ENCODE peak calls at places on chromosomes 6 and 20, in nine cellular contexts. F is OCI-LY7, S is GM23248, A is neural progenitor cell, P is PC-3, N is GM23338, Y is HCT116, R is MM.1S, O is SK-N-SH. L is an unnamed sample.

GRCh38 chr6:47414517-47415167 is 62.9 kb upstream of the CD2AP start:
- DNase-seq in Y (no peak), A (no peak), O (no peak), S (peak), F (peak), R (peak), P (peak), N (peak), L (peak)

GRCh38 chr6:145813285-145814034 is 1.1 kb downstream of the FBXO30 start:
- DNase-seq in R (no peak), Y (no peak), N (peak), S (peak), P (peak), A (no peak), O (peak), F (peak), L (peak)

GRCh38 chr6:156652231-156652750 is 124.9 kb upstream of the ARID1B start:
- DNase-seq in N (no peak), A (no peak), S (no peak), Y (no peak), R (no peak), O (no peak), F (no peak), P (no peak), L (no peak)

GRCh38 chr6:115514656-115515055 is 546.0 kb downstream of the FRK start:
- DNase-seq in R (no peak), N (no peak), A (no peak), Y (no peak), P (no peak), F (no peak), S (peak), O (no peak), L (peak)

GRCh38 chr6:167697316-167697715 is 129.4 kb upstream of the AFDN start:
- DNase-seq in S (peak), Y (no peak), P (no peak), N (no peak), O (peak), A (no peak), R (no peak), F (no peak), L (no peak)

GRCh38 chr6:165573671-165574070 is 89.4 kb downstream of the PDE10A start:
- DNase-seq in F (no peak), P (peak), Y (peak), N (no peak), S (no peak), A (peak), O (peak), R (no peak), L (peak)

GRCh38 chr20:38302721-38303120 is 1.2 kb upstream of the BPI start:
- DNase-seq in N (peak), A (peak), F (no peak), R (no peak), Y (no peak), S (no peak), O (peak), P (no peak), L (no peak)

GRCh38 chr20:1895674-1896496 is 678 bp downstream of the SIRPA start:
- DNase-seq in P (no peak), A (peak), S (peak), O (no peak), N (peak), Y (no peak), R (no peak), F (no peak), L (peak)

GRCh38 chr6:37126961-37127360 is 43.0 kb upstream of the PIM1 start:
- DNase-seq in S (no peak), N (peak), A (no peak), F (no peak), Y (no peak), P (no peak), O (no peak), R (no peak), L (no peak)

GRCh38 chr6:56109149-56109548 is 138.2 kb downstream of the COL21A1 start:
- DNase-seq in Y (no peak), A (no peak), S (no peak), O (no peak), F (no peak), N (no peak), P (no peak), R (no peak), L (no peak)

GRCh38 chr20:10795286-10796026 is 121.7 kb upstream of the JAG1 start:
- DNase-seq in R (no peak), O (no peak), Y (no peak), P (no peak), F (no peak), S (no peak), N (no peak), A (no peak), L (no peak)

GRCh38 chr6:143579703-143580102 is 68.2 kb upstream of the FUCA2 start:
- DNase-seq in P (peak), A (no peak), S (peak), O (no peak), N (no peak), R (no peak), F (no peak), Y (no peak), L (no peak)

GRCh38 chr6:20853828-20854227 is 319.6 kb downstream of the CDKAL1 start:
- DNase-seq in O (peak), R (no peak), P (no peak), F (no peak), Y (no peak), S (no peak), N (no peak), A (no peak), L (no peak)

GRCh38 chr6:113320653-113321052 is 536.5 kb upstream of the MARCKS start:
- DNase-seq in A (no peak), P (no peak), R (no peak), O (no peak), N (peak), F (no peak), S (no peak), Y (no peak), L (no peak)

GRCh38 chr6:111211411-111212030 is 124.2 kb downstream of the SLC16A10 start:
- DNase-seq in P (peak), R (no peak), A (no peak), Y (no peak), F (no peak), N (no peak), O (no peak), S (no peak), L (no peak)

GRCh38 chr6:168183613-168183970 is 104.6 kb upstream of the FRMD1 start:
- DNase-seq in N (no peak), A (no peak), S (no peak), O (no peak), R (peak), F (no peak), P (no peak), Y (no peak), L (no peak)

GRCh38 chr6:106133040-106133439 is 46.9 kb downstream of the PRDM1 start:
- DNase-seq in P (no peak), F (no peak), Y (no peak), O (no peak), N (no peak), R (no peak), S (no peak), A (no peak), L (no peak)

GRCh38 chr6:39363280-39363679 is 40.8 kb upstream of the KCNK16 start:
- DNase-seq in F (no peak), P (no peak), N (no peak), Y (no peak), S (no peak), O (no peak), A (no peak), R (no peak), L (no peak)

GRCh38 chr6:126886106-126886505 is 232.4 kb upstream of the RSPO3 start:
- DNase-seq in S (peak), P (no peak), R (peak), F (no peak), O (no peak), N (no peak), Y (no peak), A (no peak), L (no peak)

GRCh38 chr6:30548375-30548774 is 7.9 kb downstream of the GNL1 start:
- DNase-seq in F (no peak), P (peak), R (no peak), S (peak), N (no peak), O (no peak), Y (no peak), A (no peak), L (no peak)

GRCh38 chr20:62366370-62367135 is 559 bp downstream of the LAMA5 start:
- DNase-seq in F (peak), R (peak), O (peak), S (no peak), N (peak), Y (no peak), A (peak), P (peak), L (peak)

GRCh38 chr6:110786271-110786670 is 29.0 kb downstream of the CDK19 start:
- DNase-seq in N (no peak), F (no peak), S (no peak), Y (no peak), A (no peak), R (no peak), P (no peak), O (no peak), L (no peak)

GRCh38 chr20:3068986-3069900 is 2.2 kb upstream of the OXT start:
- DNase-seq in O (no peak), S (peak), F (peak), Y (no peak), P (peak), A (peak), R (peak), N (peak), L (no peak)

GRCh38 chr6:158784505-158784904 is 34.7 kb downstream of the EZR start:
- DNase-seq in O (no peak), F (no peak), R (no peak), A (no peak), Y (no peak), N (no peak), S (peak), P (peak), L (no peak)

GRCh38 chr6:11179088-11179977 is 53.1 kb downstream of the NEDD9 start:
- DNase-seq in O (no peak), F (no peak), Y (no peak), S (no peak), P (no peak), N (peak), A (peak), R (no peak), L (no peak)

GRCh38 chr6:159972506-159973268 is 3.8 kb downstream of the IGF2R start:
- DNase-seq in A (no peak), R (no peak), P (no peak), N (no peak), S (no peak), Y (no peak), F (no peak), O (no peak), L (no peak)

GRCh38 chr6:167113935-167114910 is 8.7 kb upstream of the CCR6 start:
- DNase-seq in S (no peak), P (no peak), O (peak), Y (no peak), R (no peak), N (no peak), F (peak), A (no peak), L (no peak)

GRCh38 chr6:163694988-163695942 is 280.7 kb downstream of the QKI start:
- DNase-seq in O (no peak), P (no peak), Y (no peak), N (no peak), R (no peak), S (no peak), F (no peak), A (no peak), L (peak)

GRCh38 chr6:5871296-5871695 is 135.4 kb downstream of the NRN1 start:
- DNase-seq in F (no peak), P (no peak), O (no peak), A (no peak), R (peak), Y (no peak), S (no peak), N (no peak), L (no peak)

GRCh38 chr6:170227996-170228550 is 62.8 kb downstream of the DLL1 start:
- DNase-seq in R (no peak), S (no peak), N (no peak), A (no peak), P (no peak), Y (no peak), F (no peak), O (no peak), L (no peak)

GRCh38 chr20:19074828-19075516 is 137.5 kb upstream of the SLC24A3 start:
- DNase-seq in S (no peak), R (peak), P (peak), F (no peak), N (no peak), Y (no peak), A (no peak), O (no peak), L (no peak)

GRCh38 chr6:80319286-80319685 is 212.8 kb downstream of the BCKDHB start:
- DNase-seq in O (no peak), S (peak), R (no peak), A (no peak), F (no peak), P (peak), N (no peak), Y (no peak), L (no peak)

GRCh38 chr20:34468956-34469355 is 47.3 kb upstream of the DYNLRB1 start:
- DNase-seq in F (no peak), S (no peak), R (no peak), P (no peak), O (no peak), A (no peak), Y (no peak), N (no peak), L (no peak)

GRCh38 chr6:34546551-34547321 is 9.4 kb downstream of the SPDEF start:
- DNase-seq in O (no peak), F (no peak), A (no peak), P (peak), N (no peak), R (no peak), Y (no peak), S (peak), L (peak)

DNA sequence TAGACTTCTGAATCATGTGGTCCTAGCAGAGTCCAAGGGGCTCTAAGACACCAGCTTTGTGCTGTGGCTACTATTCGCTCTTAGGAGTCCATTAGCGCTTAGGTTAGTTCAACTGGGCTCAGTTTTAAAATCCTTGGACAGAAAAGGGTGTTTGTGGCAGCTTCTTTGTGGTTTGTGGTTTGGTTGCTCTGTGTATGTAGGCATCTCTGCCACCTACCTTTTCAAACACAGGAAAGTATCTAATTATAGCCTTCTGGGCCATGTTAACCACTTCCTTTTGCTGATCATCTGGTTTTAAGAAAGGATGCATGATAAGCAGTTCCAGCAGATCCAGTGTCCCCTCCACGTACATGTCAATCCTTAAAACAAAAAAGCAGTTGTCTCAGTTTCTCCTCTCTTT is 10.8 kb downstream of the GSTA4 start:
- DNase-seq in N (no peak), F (peak), Y (no peak), A (no peak), S (peak), O (no peak), P (peak), R (peak), L (no peak)
- TF ChIP-seq EZH2phosphoT487 in N (no peak), F (no peak), Y (no peak), A (no peak), S (no peak), O (no peak), P (no peak), R (no peak), L (no peak)

DNA sequence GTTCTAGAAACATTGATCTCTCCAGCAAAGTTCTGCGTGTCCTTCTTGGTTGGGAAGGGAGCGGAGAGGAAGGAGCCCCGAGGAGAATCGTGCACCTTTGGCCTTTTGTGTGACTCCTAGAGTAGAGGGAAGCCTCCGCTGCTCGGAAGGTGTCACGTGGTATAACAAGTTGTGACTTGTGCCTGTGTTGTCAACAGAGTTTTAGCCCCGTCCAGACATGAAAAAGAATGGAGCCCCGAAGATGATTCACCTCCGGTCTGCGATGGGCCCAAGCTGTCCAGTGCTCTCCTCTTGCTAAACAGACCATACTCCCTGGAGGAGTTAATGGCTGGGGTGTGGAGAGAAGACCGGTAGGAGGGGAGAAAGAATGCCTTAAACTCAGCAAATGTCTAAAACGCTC is 7.0 kb downstream of the EYA2 start:
- DNase-seq in A (no peak), F (no peak), N (no peak), P (no peak), R (no peak), S (no peak), Y (no peak), O (no peak), L (no peak)
- TF ChIP-seq EZH2phosphoT487 in A (no peak), F (no peak), N (no peak), P (no peak), R (no peak), S (no peak), Y (no peak), O (no peak), L (no peak)

DNA sequence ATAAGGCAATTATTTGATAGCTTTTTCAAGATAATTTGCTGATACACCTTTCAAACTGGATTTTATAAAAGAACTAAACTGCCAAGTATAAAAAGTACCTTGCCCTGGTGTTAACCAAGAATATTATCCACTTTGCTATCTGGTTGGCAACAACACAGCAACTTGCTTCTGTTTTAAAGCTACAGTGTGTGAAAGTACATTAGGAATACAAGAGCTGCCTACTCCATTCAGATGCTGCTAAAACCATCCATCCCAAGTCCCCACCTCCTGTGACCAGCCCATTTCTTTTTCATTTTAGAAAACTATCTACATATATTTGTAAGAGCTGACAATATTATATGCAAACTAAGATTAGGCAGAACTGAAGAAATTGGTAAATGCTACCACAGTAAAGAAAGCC is 12.8 kb downstream of the CLDN20 start:
- DNase-seq in O (no peak), N (no peak), R (no peak), F (no peak), P (no peak), Y (no peak), A (no peak), S (no peak), L (no peak)
- TF ChIP-seq EZH2phosphoT487 in O (no peak), N (no peak), R (no peak), F (no peak), P (no peak), Y (no peak), A (no peak), S (no peak), L (no peak)

DNA sequence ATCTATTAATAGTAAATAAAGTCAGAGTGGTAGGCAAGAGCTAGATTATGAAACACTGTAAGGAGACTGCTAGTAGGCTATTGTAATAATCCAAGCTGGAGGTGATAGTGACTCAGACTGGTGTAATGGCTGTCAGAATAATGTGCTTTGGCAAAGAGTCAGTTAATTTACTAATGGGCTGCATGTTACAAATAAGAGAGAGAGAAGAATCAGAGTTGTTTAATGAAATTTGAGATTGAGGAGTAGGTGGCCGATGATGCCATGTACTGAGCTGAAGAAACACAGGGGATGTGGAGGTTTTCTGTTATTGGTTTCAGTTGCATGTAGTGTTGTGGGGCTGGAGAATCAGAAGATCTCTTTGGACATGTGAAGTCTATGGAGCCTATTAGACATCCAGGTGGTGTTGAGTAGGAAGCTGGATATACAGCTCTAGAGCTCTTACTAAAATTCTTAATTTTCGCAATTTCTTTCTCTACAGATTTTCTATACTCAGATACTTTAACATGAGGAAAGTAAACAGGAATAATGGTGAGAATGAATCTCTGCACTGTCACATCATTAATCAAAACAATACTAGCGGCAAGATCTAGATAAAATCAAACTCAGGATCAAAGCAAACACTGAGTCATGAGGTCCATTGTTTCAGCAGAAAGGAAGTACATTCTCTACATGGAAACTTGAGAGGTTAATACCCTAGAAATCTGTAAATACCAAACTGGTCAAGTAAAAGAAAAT is 167.7 kb downstream of the SIM1 start:
- DNase-seq in S (peak), A (no peak), Y (peak), F (no peak), N (no peak), P (peak), O (no peak), R (no peak), L (no peak)
- TF ChIP-seq EZH2phosphoT487 in S (no peak), A (no peak), Y (no peak), F (no peak), N (no peak), P (no peak), O (no peak), R (no peak), L (no peak)

GRCh38 chr6:1619106-1619665 is 9.5 kb downstream of the FOXC1 start:
- DNase-seq in F (no peak), P (no peak), O (no peak), N (no peak), A (no peak), R (no peak), S (no peak), Y (no peak), L (no peak)

GRCh38 chr6:1619666-1620503 is 10.2 kb downstream of the FOXC1 start:
- DNase-seq in A (peak), S (peak), N (peak), P (no peak), F (no peak), Y (no peak), O (no peak), R (no peak), L (no peak)

GRCh38 chr6:1621328-1621701 is 11.6 kb downstream of the FOXC1 start:
- DNase-seq in Y (no peak), N (peak), R (no peak), A (peak), S (no peak), O (no peak), P (no peak), F (no peak), L (no peak)

GRCh38 chr6:1622220-1622841 is 12.6 kb downstream of the FOXC1 start:
- DNase-seq in Y (no peak), N (no peak), A (no peak), O (peak), S (no peak), R (no peak), F (no peak), P (no peak), L (no peak)

GRCh38 chr6:1620504-1621327 is 11.0 kb downstream of the FOXC1 start:
- DNase-seq in O (no peak), N (peak), S (no peak), R (no peak), F (no peak), Y (no peak), A (no peak), P (no peak), L (no peak)
- TF ChIP-seq EZH2phosphoT487 in O (no peak), N (no peak), S (no peak), R (no peak), F (no peak), Y (no peak), A (peak), P (no peak), L (no peak)